ENCODE peak calls at places on chromosomes 5 and 9, in seven cellular contexts. N is left ventricle myocardium inferior; L is GM20000; X is bronchial epithelial cell; K is GM10248; Z is brain microvascular endothelial cell; M is CD4-positive, alpha-beta T cell. S is an unnamed sample.

GRCh38 chr5:115431116-115431515 is 113.5 kb downstream of the FEM1C start:
- DNase-seq in K (no peak), X (peak), Z (no peak), M (no peak), L (no peak), N (no peak), S (no peak)

GRCh38 chr5:129118826-129119225 is 24.3 kb downstream of the ISOC1 start:
- DNase-seq in L (no peak), X (peak), N (no peak), Z (no peak), K (no peak), M (no peak), S (no peak)

GRCh38 chr9:14768561-14769234 is 46.2 kb upstream of the CER1 start:
- DNase-seq in N (no peak), L (peak), X (peak), Z (peak), M (no peak), K (peak), S (no peak)

GRCh38 chr5:126603402-126603991 is 2.8 kb downstream of the PHAX start:
- DNase-seq in Z (no peak), N (no peak), L (no peak), K (no peak), X (no peak), M (no peak), S (peak)

GRCh38 chr5:176883700-176884570 is 15.2 kb downstream of the HK3 start:
- DNase-seq in M (no peak), X (no peak), L (no peak), K (no peak), Z (no peak), N (no peak), S (no peak)

GRCh38 chr5:116632890-116633289 is 58.3 kb upstream of the SEMA6A start:
- DNase-seq in N (no peak), Z (peak), M (no peak), L (peak), K (no peak), X (peak), S (no peak)

GRCh38 chr5:134007581-134008256 is 2.9 kb upstream of the VDAC1 start:
- DNase-seq in N (no peak), Z (peak), K (no peak), L (no peak), M (no peak), X (no peak), S (no peak)

GRCh38 chr5:177327539-177328522 is 16.1 kb upstream of the MXD3 start:
- DNase-seq in N (peak), L (no peak), M (no peak), K (no peak), Z (peak), X (no peak), S (no peak)

GRCh38 chr5:121313886-121314285 is 537.8 kb upstream of the FTMT start:
- DNase-seq in Z (no peak), K (no peak), L (no peak), N (no peak), M (no peak), X (no peak), S (no peak)

GRCh38 chr5:134073404-134073803 is 41.1 kb upstream of the TCF7 start:
- DNase-seq in M (no peak), K (no peak), N (no peak), X (peak), Z (peak), L (no peak), S (no peak)

GRCh38 chr9:109182940-109183798 is 16.1 kb upstream of the FRRS1L start:
- DNase-seq in X (peak), L (peak), Z (peak), M (no peak), N (no peak), K (peak), S (no peak)

GRCh38 chr9:133463234-133463863 is 3.6 kb downstream of the CACFD1 start:
- DNase-seq in K (no peak), L (no peak), N (no peak), Z (no peak), X (peak), M (no peak), S (no peak)

GRCh38 chr5:120396186-120396585 is 67.9 kb upstream of the PRR16 start:
- DNase-seq in X (peak), K (no peak), Z (no peak), L (no peak), M (no peak), N (no peak), S (no peak)

GRCh38 chr5:45281081-45281480 is 415.1 kb downstream of the HCN1 start:
- DNase-seq in L (no peak), M (no peak), X (no peak), N (no peak), Z (no peak), K (no peak), S (no peak)

DNA sequence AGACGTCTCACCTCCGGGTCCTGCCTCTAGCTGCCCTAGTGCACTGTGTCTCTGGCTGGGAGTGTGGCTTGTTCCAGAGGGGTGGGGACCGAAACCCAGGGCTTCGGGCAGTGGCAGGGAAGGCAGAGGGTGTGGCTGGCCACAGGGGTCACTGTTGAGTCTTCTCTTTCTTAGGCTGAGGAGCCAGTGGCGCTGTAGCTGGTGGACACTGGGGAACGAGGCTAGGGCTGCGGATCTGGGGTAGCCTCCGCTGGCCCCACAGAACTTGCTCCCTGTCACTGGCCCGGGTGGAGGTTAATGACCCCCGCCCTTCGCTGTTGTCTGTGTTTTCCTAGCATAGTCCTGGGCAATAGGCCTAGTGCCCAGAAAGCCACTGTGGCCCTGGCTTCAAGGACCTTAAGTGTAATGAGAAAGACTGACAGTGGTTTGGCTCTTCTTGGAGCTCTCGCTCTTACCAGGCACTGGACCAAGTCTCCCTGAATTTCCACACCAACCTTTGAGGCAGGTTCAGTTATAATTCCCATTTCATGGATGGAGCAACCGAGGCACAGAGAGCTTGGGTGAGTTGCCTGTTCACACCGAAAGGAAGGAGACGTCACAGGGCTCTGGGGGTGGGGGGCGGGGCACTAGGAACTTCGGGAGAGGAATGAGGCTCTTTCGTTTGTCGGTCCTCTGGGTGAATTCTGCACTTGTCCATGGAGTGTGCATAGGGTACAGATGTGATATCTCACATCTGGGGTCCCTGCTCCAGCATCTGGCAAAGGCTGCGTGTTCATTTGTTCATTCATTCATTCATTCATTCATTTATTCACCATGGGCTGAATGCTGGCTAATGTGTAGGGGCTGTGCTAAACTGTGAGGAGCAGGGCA is 4.8 kb upstream of the IER5L start:
- DNase-seq in Z (no peak), N (no peak), M (no peak), X (no peak), L (no peak), K (no peak), S (no peak)
- TF ChIP-seq CTCF in Z (peak), N (peak), M (no peak), X (peak), L (no peak), K (peak), S (no peak)

GRCh38 chr5:124907098-124907644 is 160.7 kb upstream of the ZNF608 start:
- DNase-seq in M (no peak), N (no peak), K (no peak), L (no peak), Z (no peak), X (no peak), S (no peak)

GRCh38 chr5:124905256-124905655 is 158.8 kb upstream of the ZNF608 start:
- DNase-seq in L (no peak), K (no peak), Z (no peak), X (no peak), M (no peak), N (no peak), S (no peak)

GRCh38 chr5:124908603-124909451 is 162.4 kb upstream of the ZNF608 start:
- DNase-seq in K (peak), Z (no peak), N (no peak), X (peak), L (peak), M (no peak), S (no peak)

GRCh38 chr5:124905756-124906155 is 159.3 kb upstream of the ZNF608 start:
- DNase-seq in K (no peak), N (no peak), Z (no peak), X (no peak), M (no peak), L (no peak), S (no peak)

GRCh38 chr5:124906339-124907097 is 160.1 kb upstream of the ZNF608 start:
- DNase-seq in N (peak), X (peak), L (no peak), K (no peak), Z (peak), M (no peak), S (no peak)
- TF ChIP-seq CTCF in N (peak), X (no peak), L (no peak), K (no peak), Z (peak), M (no peak), S (no peak)

GRCh38 chr5:135534609-135535419 is 950 bp downstream of the NEUROG1 start:
- DNase-seq in X (no peak), N (no peak), Z (no peak), K (no peak), L (no peak), M (no peak), S (no peak)
- TF ChIP-seq CTCF in X (peak), N (no peak), Z (no peak), K (no peak), L (no peak), M (no peak), S (no peak)

GRCh38 chr5:180811012-180811622 is 8.5 kb upstream of the MGAT1 start:
- DNase-seq in X (no peak), L (no peak), Z (no peak), N (no peak), M (no peak), K (no peak), S (no peak)
- TF ChIP-seq CTCF in X (no peak), L (no peak), Z (no peak), N (no peak), M (no peak), K (no peak), S (no peak)

DNA sequence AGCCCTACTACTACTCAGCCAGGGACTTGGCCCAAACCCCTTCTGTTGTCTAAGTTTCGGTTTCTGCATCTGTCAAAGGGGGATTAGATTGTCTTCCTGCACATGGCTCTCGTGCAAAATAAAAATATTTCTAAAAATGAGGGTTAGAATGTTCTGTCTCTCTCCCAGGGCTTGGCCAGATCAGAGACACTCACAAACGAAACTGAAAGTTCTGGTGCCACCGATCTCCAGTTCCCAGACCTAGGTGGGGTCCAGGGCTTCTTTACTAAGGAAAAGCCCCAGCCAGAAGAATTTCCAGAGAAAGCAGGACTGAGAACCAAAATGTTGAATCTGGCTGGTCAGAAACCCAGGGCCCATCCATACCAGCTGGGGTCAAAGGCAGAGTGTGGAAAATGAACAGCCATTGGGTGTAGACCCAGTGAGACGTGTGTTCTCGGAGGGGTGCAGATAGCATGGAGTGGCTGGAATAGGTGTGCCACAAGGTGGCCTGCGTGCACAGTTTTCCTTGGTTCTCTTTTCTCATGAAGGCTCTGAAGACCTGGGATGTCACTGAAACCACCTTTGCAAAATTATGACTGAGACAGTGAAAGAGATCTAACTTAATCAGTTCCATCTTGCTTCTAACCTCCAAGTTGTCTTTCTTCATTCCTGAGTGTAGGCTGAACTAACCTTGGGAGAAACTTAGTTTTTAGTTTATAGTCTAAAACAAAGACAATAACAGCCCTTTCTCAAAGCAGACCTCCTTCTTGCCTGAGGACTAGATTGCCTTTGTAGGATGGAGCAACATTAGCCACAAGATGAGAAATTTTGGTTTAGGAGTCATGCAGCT is 2.2 kb upstream of the SLC23A1 start:
- DNase-seq in X (no peak), M (no peak), N (no peak), L (peak), K (no peak), Z (no peak), S (no peak)
- TF ChIP-seq CTCF in X (peak), M (no peak), N (peak), L (peak), K (no peak), Z (peak), S (no peak)

GRCh38 chr5:147377685-147378084 is 132.2 kb downstream of the DPYSL3 start:
- DNase-seq in Z (no peak), X (no peak), N (no peak), K (no peak), L (no peak), M (no peak), S (no peak)
- TF ChIP-seq CTCF in Z (no peak), X (no peak), N (no peak), K (no peak), L (no peak), M (no peak), S (no peak)

GRCh38 chr5:91383027-91383955 is at the start of gene ARRDC3:
- DNase-seq in M (peak), X (peak), N (peak), L (peak), K (peak), Z (peak), S (peak)
- TF ChIP-seq CTCF in M (no peak), X (peak), N (no peak), L (no peak), K (no peak), Z (no peak), S (no peak)

S was measured in mesothelial cell of epicardium.